ENCODE peak calls at places on chromosomes 3 and 15, in four cellular contexts. Q is HFF-Myc, L is B cell, V is fibroblast of the aortic adventitia. W is an unnamed sample.

GRCh38 chr3:40099875-40100274 is 209.6 kb upstream of the EIF1B start:
- DNase-seq in Q (no peak), L (no peak), V (no peak), W (no peak)

GRCh38 chr3:113685956-113686721 is 10.3 kb downstream of the USF3 start:
- DNase-seq in Q (no peak), L (no peak), V (peak; percentile 51), W (peak; percentile 12)

GRCh38 chr15:76512971-76513370 is 176.4 kb downstream of the ISL2 start:
- DNase-seq in Q (no peak), L (no peak), V (peak; percentile 11), W (no peak)

GRCh38 chr3:76470285-76470684 is 569.6 kb upstream of the ROBO2 start:
- DNase-seq in Q (no peak), L (no peak), V (no peak), W (peak; percentile 64)

GRCh38 chr3:112775011-112775742 is 71.5 kb downstream of the CD200R1L start:
- DNase-seq in Q (no peak), L (no peak), V (peak; percentile 99), W (peak; percentile 61)

GRCh38 chr3:67610458-67610857 is 44.0 kb downstream of the SUCLG2 start:
- DNase-seq in Q (no peak), L (no peak), V (peak; percentile 72), W (no peak)

GRCh38 chr15:26550880-26551279 is 222.0 kb downstream of the GABRB3 start:
- DNase-seq in Q (no peak), L (no peak), V (no peak), W (no peak)

GRCh38 chr15:80020731-80021130 is 38.7 kb upstream of the ZFAND6 start:
- DNase-seq in Q (no peak), L (no peak), V (no peak), W (no peak)

GRCh38 chr3:79490165-79491028 is 277.4 kb downstream of the ROBO1 start:
- DNase-seq in Q (peak; percentile 25), L (no peak), V (peak; percentile 60), W (no peak)

GRCh38 chr3:171865191-171865865 is 22.2 kb downstream of the TMEM212 start:
- DNase-seq in Q (no peak), L (no peak), V (no peak), W (no peak)

GRCh38 chr3:58254144-58254543 is 16.6 kb downstream of the ABHD6 start:
- DNase-seq in Q (no peak), L (no peak), V (no peak), W (no peak)

GRCh38 chr3:13034109-13034800 is 39.0 kb downstream of the IQSEC1 start:
- DNase-seq in Q (no peak), L (no peak), V (no peak), W (no peak)

GRCh38 chr3:161560006-161560637 is 63.5 kb downstream of the OTOL1 start:
- DNase-seq in Q (no peak), L (no peak), V (peak; percentile 41), W (no peak)

GRCh38 chr3:129046037-129046731 is 14.4 kb upstream of the GP9 start:
- DNase-seq in Q (no peak), L (no peak), V (no peak), W (no peak)

GRCh38 chr15:29446480-29446879 is 176.9 kb upstream of the NSMCE3 start:
- DNase-seq in Q (no peak), L (no peak), V (no peak), W (no peak)

GRCh38 chr3:46353639-46354410 is at the start of gene CCR2:
- DNase-seq in Q (no peak), L (no peak), V (no peak), W (no peak)

GRCh38 chr3:46876313-46877300 is 914 bp upstream of the PTH1R start:
- DNase-seq in Q (no peak), L (no peak), V (no peak), W (no peak)

GRCh38 chr3:112884678-112885290 is 38.1 kb upstream of the CD200R1L start:
- DNase-seq in Q (no peak), L (no peak), V (no peak), W (no peak)

GRCh38 chr3:111859974-111860859 is 1.2 kb downstream of the PHLDB2 start:
- DNase-seq in Q (peak; percentile 85), L (peak; percentile 82), V (peak; percentile 92), W (no peak)

GRCh38 chr3:100968908-100969556 is 24.2 kb downstream of the ABI3BP start:
- DNase-seq in Q (no peak), L (no peak), V (peak; percentile 92), W (no peak)

GRCh38 chr3:170642882-170643601 is 57.2 kb upstream of the SLC7A14 start:
- DNase-seq in Q (no peak), L (no peak), V (no peak), W (no peak)

GRCh38 chr3:65545429-65545828 is 493.3 kb downstream of the MAGI1 start:
- DNase-seq in Q (no peak), L (no peak), V (peak; percentile 27), W (peak; percentile 5)

GRCh38 chr15:69509131-69509530 is 56.5 kb downstream of the RPLP1 start:
- DNase-seq in Q (no peak), L (no peak), V (no peak), W (no peak)

GRCh38 chr3:194306109-194306686 is 44.9 kb downstream of the CPN2 start:
- DNase-seq in Q (no peak), L (peak; percentile 85), V (no peak), W (no peak)

GRCh38 chr15:25810631-25811077 is 52.5 kb downstream of the ATP10A start:
- DNase-seq in Q (no peak), L (no peak), V (no peak), W (no peak)

GRCh38 chr15:72902929-72903260 is 119.3 kb upstream of the ADPGK start:
- DNase-seq in Q (no peak), L (no peak), V (no peak), W (no peak)

GRCh38 chr3:58659051-58659675 is 7.4 kb downstream of the FAM3D start:
- DNase-seq in Q (no peak), L (no peak), V (peak; percentile 59), W (no peak)

GRCh38 chr15:89837134-89837829 is 22.6 kb upstream of the ANPEP start:
- DNase-seq in Q (no peak), L (no peak), V (peak; percentile 39), W (no peak)
- TF ChIP-seq CTCF in Q (no peak), L (no peak), V (no peak), W (no peak)

DNA sequence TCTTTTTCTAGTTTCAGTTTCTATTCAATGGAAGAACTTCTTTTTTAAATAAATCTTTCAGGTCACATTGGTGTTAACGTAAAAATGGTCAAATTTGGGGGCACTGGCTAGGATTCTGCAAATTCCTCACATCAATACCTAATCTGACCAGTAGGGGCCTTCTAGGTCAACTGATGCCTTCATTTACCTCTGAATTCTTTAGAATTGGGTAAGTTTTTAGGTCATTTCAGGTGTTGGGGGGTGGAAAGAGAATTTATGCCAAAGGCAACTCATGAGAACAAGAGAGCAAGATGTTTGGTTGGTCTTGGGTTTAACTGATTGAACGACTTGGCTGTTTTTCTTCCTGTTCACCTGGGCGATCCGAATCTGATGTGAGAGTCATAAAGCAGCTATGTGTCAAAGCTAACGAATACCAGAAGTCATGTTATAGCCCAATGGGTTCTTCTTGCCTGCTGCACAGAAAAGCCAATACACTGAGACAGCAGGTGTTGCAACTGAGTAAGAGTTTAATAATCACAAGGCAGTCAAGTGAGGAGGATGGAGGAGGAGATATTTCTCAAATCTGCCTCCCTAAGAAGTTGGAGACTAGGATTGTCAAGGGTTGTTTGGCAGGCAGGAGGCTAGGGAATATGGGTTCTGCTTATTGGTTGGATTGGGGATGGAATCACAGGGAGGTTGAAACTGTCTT is 15.3 kb downstream of the LRRC49 start:
- DNase-seq in Q (no peak), L (no peak), V (no peak), W (no peak)
- TF ChIP-seq CTCF in Q (peak; percentile 18), L (no peak), V (peak; percentile 43), W (no peak)

GRCh38 chr3:54870423-54870822 is 57.4 kb downstream of the LRTM1 start:
- DNase-seq in Q (peak; percentile 93), L (no peak), V (peak; percentile 95), W (peak; percentile 96)
- TF ChIP-seq CTCF in Q (peak; percentile 66), L (no peak), V (peak; percentile 77), W (peak; percentile 67)

GRCh38 chr3:34388836-34389235 is 590.4 kb downstream of the PDCD6IP start:
- DNase-seq in Q (no peak), L (no peak), V (no peak), W (no peak)

GRCh38 chr3:34386309-34386708 is 587.9 kb downstream of the PDCD6IP start:
- DNase-seq in Q (no peak), L (no peak), V (no peak), W (no peak)

GRCh38 chr3:34382859-34383258 is 584.4 kb downstream of the PDCD6IP start:
- DNase-seq in Q (no peak), L (no peak), V (no peak), W (no peak)

GRCh38 chr3:34387831-34388564 is 589.6 kb downstream of the PDCD6IP start:
- DNase-seq in Q (no peak), L (no peak), V (no peak), W (no peak)
- TF ChIP-seq CTCF in Q (no peak), L (no peak), V (no peak), W (no peak)

GRCh38 chr15:87816811-87817210 is 439.7 kb downstream of the NTRK3 start:
- DNase-seq in Q (peak; percentile 21), L (no peak), V (peak; percentile 96), W (peak; percentile 90)

GRCh38 chr15:87816016-87816415 is 440.5 kb downstream of the NTRK3 start:
- DNase-seq in Q (no peak), L (no peak), V (peak; percentile 71), W (peak; percentile 12)

GRCh38 chr15:87817553-87817952 is 439.0 kb downstream of the NTRK3 start:
- DNase-seq in Q (no peak), L (no peak), V (peak; percentile 49), W (no peak)
- TF ChIP-seq CTCF in Q (no peak), L (no peak), V (peak; percentile 17), W (peak; percentile 16)

GRCh38 chr3:15206662-15207576 is 873 bp downstream of the CAPN7 start:
- DNase-seq in Q (no peak), L (no peak), V (peak; percentile 41), W (no peak)

GRCh38 chr3:15207836-15208504 is 1.9 kb downstream of the CAPN7 start:
- DNase-seq in Q (no peak), L (no peak), V (no peak), W (no peak)

GRCh38 chr3:15204005-15204404 is 2.0 kb upstream of the CAPN7 start:
- DNase-seq in Q (no peak), L (no peak), V (no peak), W (no peak)

GRCh38 chr3:15205482-15205933 is 538 bp upstream of the CAPN7 start:
- DNase-seq in Q (no peak), L (no peak), V (peak; percentile 2), W (no peak)

GRCh38 chr3:15205934-15206661 is at the start of gene CAPN7:
- DNase-seq in Q (peak; percentile 46), L (peak; percentile 94), V (peak; percentile 89), W (peak; percentile 46)
- TF ChIP-seq CTCF in Q (peak; percentile 46), L (no peak), V (peak; percentile 52), W (peak; percentile 55)

W was measured in AG04449.